ENCODE peak calls at places on chromosomes 13 and 19, in five cellular contexts. G is CD8-positive, alpha-beta T cell; U is right lobe of liver; P is HepG2; E is pancreas. M is an unnamed sample.
A peak's percentile ranks its signal among the peaks of the same experiment; 100 is the strongest.

GRCh38 chr19:39695759-39696158 is 8.5 kb upstream of the LGALS14 start:
- ATAC-seq in G (no peak), U (no peak), P (peak; percentile 91), E (no peak), M (no peak)

GRCh38 chr19:23378948-23379347 is 16.3 kb downstream of the ZNF91 start:
- ATAC-seq in G (peak; percentile 48), U (no peak), P (no peak), E (peak; percentile 31), M (no peak)

GRCh38 chr13:75685239-75685697 is 49.1 kb downstream of the LMO7 start:
- ATAC-seq in G (no peak), U (no peak), P (peak; percentile 79), E (peak; percentile 36), M (no peak)

GRCh38 chr13:32407854-32408253 is 20.1 kb downstream of the N4BP2L1 start:
- ATAC-seq in G (no peak), U (no peak), P (no peak), E (no peak), M (no peak)

GRCh38 chr13:111610879-111611278 is 290.4 kb downstream of the TEX29 start:
- ATAC-seq in G (no peak), U (no peak), P (no peak), E (no peak), M (no peak)

GRCh38 chr19:39133431-39134270 is 8.1 kb downstream of the PAK4 start:
- ATAC-seq in G (no peak), U (peak; percentile 15), P (no peak), E (peak; percentile 81), M (no peak)

GRCh38 chr13:112702983-112703379 is 13.1 kb downstream of the ATP11A start:
- ATAC-seq in G (no peak), U (no peak), P (no peak), E (no peak), M (no peak)

GRCh38 chr19:41424335-41425173 is 2.6 kb downstream of the B3GNT8 start:
- ATAC-seq in G (no peak), U (no peak), P (no peak), E (no peak), M (no peak)

GRCh38 chr13:109700176-109700575 is 86.2 kb downstream of the IRS2 start:
- ATAC-seq in G (no peak), U (no peak), P (no peak), E (peak; percentile 91), M (peak; percentile 71)

GRCh38 chr13:35930665-35931631 is 200.2 kb downstream of the DCLK1 start:
- ATAC-seq in G (no peak), U (no peak), P (no peak), E (no peak), M (no peak)

GRCh38 chr13:26017932-26018690 is 33.7 kb downstream of the SHISA2 start:
- ATAC-seq in G (no peak), U (no peak), P (no peak), E (no peak), M (no peak)

GRCh38 chr19:48629599-48630288 is 7.4 kb downstream of the DBP start:
- ATAC-seq in G (no peak), U (peak; percentile 13), P (no peak), E (no peak), M (peak; percentile 50)

GRCh38 chr19:21130097-21130775 is 11.6 kb upstream of the ZNF431 start:
- ATAC-seq in G (no peak), U (no peak), P (no peak), E (peak; percentile 66), M (no peak)

GRCh38 chr19:4575267-4575793 is 15.8 kb upstream of the SEMA6B start:
- ATAC-seq in G (no peak), U (peak; percentile 30), P (peak; percentile 20), E (peak; percentile 65), M (peak; percentile 71)

GRCh38 chr19:11288349-11288748 is 7.6 kb upstream of the TSPAN16 start:
- ATAC-seq in G (no peak), U (peak; percentile 34), P (peak; percentile 69), E (no peak), M (no peak)

GRCh38 chr13:24215732-24216131 is 55.2 kb downstream of the SPATA13 start:
- ATAC-seq in G (no peak), U (peak; percentile 12), P (no peak), E (peak; percentile 67), M (peak; percentile 66)

GRCh38 chr19:2529473-2529918 is 53.6 kb downstream of the GADD45B start:
- ATAC-seq in G (no peak), U (no peak), P (peak; percentile 27), E (no peak), M (peak; percentile 30)

GRCh38 chr13:45448965-45449559 is 15.7 kb upstream of the COG3 start:
- ATAC-seq in G (no peak), U (no peak), P (no peak), E (peak; percentile 59), M (no peak)

GRCh38 chr19:28632357-28633076 is 580.4 kb downstream of the UQCRFS1 start:
- ATAC-seq in G (peak; percentile 42), U (no peak), P (no peak), E (no peak), M (no peak)

GRCh38 chr13:23743269-23743668 is 145.9 kb downstream of the MIPEP start:
- ATAC-seq in G (peak; percentile 73), U (no peak), P (peak; percentile 67), E (peak; percentile 46), M (no peak)

GRCh38 chr13:99151516-99151915 is 49.1 kb upstream of the UBAC2 start:
- ATAC-seq in G (no peak), U (no peak), P (no peak), E (no peak), M (no peak)

GRCh38 chr13:19345158-19345557 is 163.5 kb upstream of the TUBA3C start:
- ATAC-seq in G (no peak), U (no peak), P (peak; percentile 37), E (no peak), M (no peak)

GRCh38 chr19:42023121-42023942 is 29.3 kb upstream of the ATP1A3 start:
- ATAC-seq in G (no peak), U (no peak), P (peak; percentile 83), E (no peak), M (no peak)

GRCh38 chr13:60213236-60213746 is 49.6 kb upstream of the DIAPH3 start:
- ATAC-seq in G (no peak), U (no peak), P (no peak), E (peak; percentile 82), M (no peak)

DNA sequence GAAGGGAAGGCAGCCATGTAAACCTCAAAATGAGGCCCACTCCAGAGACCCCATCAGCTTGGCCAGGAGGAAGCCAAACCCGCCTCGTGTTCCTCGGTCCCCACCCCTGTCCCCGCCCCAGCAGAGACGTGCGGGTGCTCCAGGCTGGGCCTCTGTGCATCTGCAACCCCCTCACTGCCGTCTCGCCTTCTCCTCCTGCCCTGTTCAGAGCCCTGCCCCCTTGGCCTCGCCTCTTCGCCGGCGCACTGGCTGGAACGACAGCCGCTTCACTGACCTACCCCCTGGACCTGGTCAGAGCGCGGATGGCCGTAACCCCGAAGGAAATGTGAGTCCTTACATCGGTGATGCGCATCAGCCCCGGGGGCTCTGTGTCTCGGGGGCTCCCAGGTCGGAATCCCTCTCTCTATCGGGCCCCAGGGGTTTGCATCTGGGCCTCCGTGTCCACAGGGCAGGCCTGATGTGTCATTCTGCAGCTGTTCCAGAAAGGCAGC is 32.2 kb downstream of the TMEM161A start:
- ATAC-seq in G (no peak), U (no peak), P (no peak), E (peak; percentile 39), M (peak; percentile 27)
- H3K4me3 ChIP-seq in G (no peak overlapping the region), U (no peak overlapping the region), P (no peak overlapping the region), E (no peak overlapping the region), M (peak overlapping the region; percentile 37)

DNA sequence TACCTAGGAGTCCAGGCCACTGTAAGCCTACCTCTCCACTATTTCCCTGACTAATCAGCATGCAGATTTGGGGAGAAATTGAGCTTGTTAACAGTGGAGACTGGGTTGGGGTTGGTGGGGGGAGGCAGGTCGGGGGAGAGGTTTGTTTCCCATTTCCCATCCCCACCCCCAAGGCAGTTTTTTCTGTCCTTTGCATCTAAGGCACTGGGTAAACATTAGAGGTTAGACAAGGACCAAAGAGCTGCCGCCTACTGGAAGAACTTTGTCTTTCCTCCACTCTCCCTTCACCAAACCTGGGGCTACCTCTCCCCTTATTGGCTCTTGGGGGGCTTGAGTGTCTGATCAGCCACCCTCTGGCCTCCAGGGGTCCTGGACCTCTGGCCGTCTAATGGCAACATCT is 953 bp downstream of the KCNN4 start:
- ATAC-seq in G (no peak), U (no peak), P (no peak), E (no peak), M (no peak)
- H3K4me3 ChIP-seq in G (peak overlapping the region; percentile 49), U (no peak overlapping the region), P (no peak overlapping the region), E (no peak overlapping the region), M (no peak overlapping the region)

GRCh38 chr19:17998827-17999150 is 9.2 kb upstream of the ARRDC2 start:
- ATAC-seq in G (no peak), U (no peak), P (no peak), E (no peak), M (no peak)
- H3K4me3 ChIP-seq in G (no peak overlapping the region), U (no peak overlapping the region), P (no peak overlapping the region), E (no peak overlapping the region), M (no peak overlapping the region)

DNA sequence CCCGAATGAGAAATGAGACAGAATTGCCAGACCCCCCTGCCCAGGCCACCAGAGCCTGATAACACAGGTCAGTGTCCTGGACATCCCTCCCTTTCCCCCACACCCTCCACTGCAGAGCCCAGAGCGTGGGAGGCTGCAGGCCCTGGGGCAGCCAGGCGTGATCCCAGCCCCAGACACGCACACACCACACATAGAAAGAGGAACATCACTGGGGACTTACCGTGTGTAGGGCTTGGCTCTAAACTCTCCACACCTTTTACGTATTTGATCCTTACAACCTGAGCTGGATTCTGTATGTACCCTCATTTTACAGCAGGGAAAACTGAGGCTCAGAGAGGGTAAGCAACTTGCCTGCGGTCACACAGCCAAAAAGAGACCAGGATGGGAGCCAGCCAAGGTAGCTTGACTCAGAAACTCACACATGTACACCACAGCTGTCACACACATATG is 334 bp upstream of the ANGPTL6 start:
- ATAC-seq in G (no peak), U (no peak), P (no peak), E (no peak), M (no peak)
- H3K4me3 ChIP-seq in G (no peak overlapping the region), U (no peak overlapping the region), P (no peak overlapping the region), E (no peak overlapping the region), M (no peak overlapping the region)

DNA sequence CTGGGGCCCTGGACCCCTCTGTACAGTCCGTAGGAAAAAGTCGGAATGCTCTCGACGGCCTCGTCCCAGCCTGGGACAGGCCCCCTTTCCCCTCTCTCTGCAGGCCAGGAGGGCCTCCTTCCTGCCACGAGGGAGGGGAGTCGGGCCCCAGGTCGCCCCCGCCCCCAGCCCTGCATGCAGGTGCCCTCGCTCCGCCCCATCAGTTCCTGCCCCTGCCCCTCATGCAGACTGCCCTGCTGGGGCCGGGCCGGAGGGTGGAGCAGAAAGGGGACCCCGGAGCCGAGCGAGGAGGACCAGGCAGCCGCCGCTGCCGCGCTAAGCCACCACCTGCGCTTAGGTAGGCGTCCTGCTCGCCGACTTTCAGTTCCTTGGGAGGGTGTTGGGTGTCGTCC is 7.3 kb downstream of the LYL1 start:
- ATAC-seq in G (no peak), U (no peak), P (no peak), E (no peak), M (no peak)
- H3K4me3 ChIP-seq in G (no peak overlapping the region), U (no peak overlapping the region), P (no peak overlapping the region), E (no peak overlapping the region), M (peak overlapping the region; percentile 33)

M was measured in gastroesophageal sphincter.